ENCODE peak calls at places on chromosome 6, in eight cellular contexts. One of them, this sample, is unnamed.

GRCh38 chr6:31651602-31652191 is 764 bp downstream of the BAG6 start:
- DNase-seq in fibroblast of lung: peak
- DNase-seq in T-helper 9 cell: no peak
- DNase-seq in ascending aorta: no peak
- DNase-seq in Daoy: peak
- DNase-seq in stomach: no peak
- DNase-seq in iPS-NIHi11: peak
- DNase-seq in NCI-H526 treated with DMSO at 0.1 percent for 48 hours: peak
- DNase-seq in this sample: peak

GRCh38 chr6:84870693-84871092 is 106.3 kb upstream of the TBX18 start:
- DNase-seq in fibroblast of lung: no peak
- DNase-seq in T-helper 9 cell: no peak
- DNase-seq in ascending aorta: no peak
- DNase-seq in Daoy: no peak
- DNase-seq in stomach: no peak
- DNase-seq in iPS-NIHi11: no peak
- DNase-seq in NCI-H526 treated with DMSO at 0.1 percent for 48 hours: no peak
- DNase-seq in this sample: no peak

GRCh38 chr6:26051683-26052310 is 35.4 kb upstream of the HFE start:
- DNase-seq in fibroblast of lung: no peak
- DNase-seq in T-helper 9 cell: no peak
- DNase-seq in ascending aorta: no peak
- DNase-seq in Daoy: no peak
- DNase-seq in stomach: no peak
- DNase-seq in iPS-NIHi11: no peak
- DNase-seq in NCI-H526 treated with DMSO at 0.1 percent for 48 hours: no peak
- DNase-seq in this sample: no peak

GRCh38 chr6:95417856-95418255 is 159.5 kb upstream of the MANEA start:
- DNase-seq in fibroblast of lung: no peak
- DNase-seq in T-helper 9 cell: no peak
- DNase-seq in ascending aorta: no peak
- DNase-seq in Daoy: no peak
- DNase-seq in stomach: no peak
- DNase-seq in iPS-NIHi11: no peak
- DNase-seq in NCI-H526 treated with DMSO at 0.1 percent for 48 hours: no peak
- DNase-seq in this sample: no peak

GRCh38 chr6:6596529-6596928 is 8.0 kb downstream of the LY86 start:
- DNase-seq in fibroblast of lung: no peak
- DNase-seq in T-helper 9 cell: no peak
- DNase-seq in ascending aorta: no peak
- DNase-seq in Daoy: no peak
- DNase-seq in stomach: no peak
- DNase-seq in iPS-NIHi11: no peak
- DNase-seq in NCI-H526 treated with DMSO at 0.1 percent for 48 hours: no peak
- DNase-seq in this sample: no peak

GRCh38 chr6:158763440-158764187 is 55.6 kb downstream of the EZR start:
- DNase-seq in fibroblast of lung: no peak
- DNase-seq in T-helper 9 cell: no peak
- DNase-seq in ascending aorta: no peak
- DNase-seq in Daoy: no peak
- DNase-seq in stomach: no peak
- DNase-seq in iPS-NIHi11: no peak
- DNase-seq in NCI-H526 treated with DMSO at 0.1 percent for 48 hours: no peak
- DNase-seq in this sample: no peak

GRCh38 chr6:167469101-167469500 is 144.2 kb downstream of the TTLL2 start:
- DNase-seq in fibroblast of lung: no peak
- DNase-seq in T-helper 9 cell: no peak
- DNase-seq in ascending aorta: no peak
- DNase-seq in Daoy: no peak
- DNase-seq in stomach: no peak
- DNase-seq in iPS-NIHi11: no peak
- DNase-seq in NCI-H526 treated with DMSO at 0.1 percent for 48 hours: no peak
- DNase-seq in this sample: no peak

GRCh38 chr6:3136361-3136760 is 17.9 kb downstream of the BPHL start:
- DNase-seq in fibroblast of lung: no peak
- DNase-seq in T-helper 9 cell: no peak
- DNase-seq in ascending aorta: no peak
- DNase-seq in Daoy: no peak
- DNase-seq in stomach: no peak
- DNase-seq in iPS-NIHi11: no peak
- DNase-seq in NCI-H526 treated with DMSO at 0.1 percent for 48 hours: peak
- DNase-seq in this sample: no peak

GRCh38 chr6:38715016-38715809 is at the start of gene DNAH8:
- DNase-seq in fibroblast of lung: peak
- DNase-seq in T-helper 9 cell: no peak
- DNase-seq in ascending aorta: no peak
- DNase-seq in Daoy: no peak
- DNase-seq in stomach: no peak
- DNase-seq in iPS-NIHi11: peak
- DNase-seq in NCI-H526 treated with DMSO at 0.1 percent for 48 hours: no peak
- DNase-seq in this sample: no peak

GRCh38 chr6:31402324-31403282 is 792 bp upstream of the MICA start:
- DNase-seq in fibroblast of lung: peak
- DNase-seq in T-helper 9 cell: peak
- DNase-seq in ascending aorta: no peak
- DNase-seq in Daoy: no peak
- DNase-seq in stomach: peak
- DNase-seq in iPS-NIHi11: peak
- DNase-seq in NCI-H526 treated with DMSO at 0.1 percent for 48 hours: no peak
- DNase-seq in this sample: no peak

GRCh38 chr6:134814076-134814709 is 135.7 kb downstream of the ALDH8A1 start:
- DNase-seq in fibroblast of lung: peak
- DNase-seq in T-helper 9 cell: no peak
- DNase-seq in ascending aorta: no peak
- DNase-seq in Daoy: peak
- DNase-seq in stomach: no peak
- DNase-seq in iPS-NIHi11: no peak
- DNase-seq in NCI-H526 treated with DMSO at 0.1 percent for 48 hours: no peak
- DNase-seq in this sample: no peak

GRCh38 chr6:38021029-38021428 is 201.5 kb downstream of the ZFAND3 start:
- DNase-seq in fibroblast of lung: no peak
- DNase-seq in T-helper 9 cell: no peak
- DNase-seq in ascending aorta: no peak
- DNase-seq in Daoy: no peak
- DNase-seq in stomach: no peak
- DNase-seq in iPS-NIHi11: no peak
- DNase-seq in NCI-H526 treated with DMSO at 0.1 percent for 48 hours: no peak
- DNase-seq in this sample: no peak

GRCh38 chr6:137560184-137560563 is 66.0 kb upstream of the OLIG3 start:
- DNase-seq in fibroblast of lung: no peak
- DNase-seq in T-helper 9 cell: no peak
- DNase-seq in ascending aorta: no peak
- DNase-seq in Daoy: no peak
- DNase-seq in stomach: no peak
- DNase-seq in iPS-NIHi11: no peak
- DNase-seq in NCI-H526 treated with DMSO at 0.1 percent for 48 hours: no peak
- DNase-seq in this sample: no peak

GRCh38 chr6:429515-430121 is 38.1 kb downstream of the IRF4 start:
- DNase-seq in fibroblast of lung: no peak
- DNase-seq in T-helper 9 cell: no peak
- DNase-seq in ascending aorta: no peak
- DNase-seq in Daoy: no peak
- DNase-seq in stomach: no peak
- DNase-seq in iPS-NIHi11: no peak
- DNase-seq in NCI-H526 treated with DMSO at 0.1 percent for 48 hours: no peak
- DNase-seq in this sample: no peak

GRCh38 chr6:44630125-44631028 is 242.9 kb downstream of the CDC5L start:
- DNase-seq in fibroblast of lung: peak
- DNase-seq in T-helper 9 cell: no peak
- DNase-seq in ascending aorta: no peak
- DNase-seq in Daoy: peak
- DNase-seq in stomach: peak
- DNase-seq in iPS-NIHi11: peak
- DNase-seq in NCI-H526 treated with DMSO at 0.1 percent for 48 hours: peak
- DNase-seq in this sample: no peak

GRCh38 chr6:107545761-107546160 is 55.8 kb downstream of the SOBP start:
- DNase-seq in fibroblast of lung: no peak
- DNase-seq in T-helper 9 cell: no peak
- DNase-seq in ascending aorta: no peak
- DNase-seq in Daoy: no peak
- DNase-seq in stomach: no peak
- DNase-seq in iPS-NIHi11: no peak
- DNase-seq in NCI-H526 treated with DMSO at 0.1 percent for 48 hours: no peak
- DNase-seq in this sample: no peak

GRCh38 chr6:4580361-4580760 is 195.8 kb upstream of the CDYL start:
- DNase-seq in fibroblast of lung: no peak
- DNase-seq in T-helper 9 cell: no peak
- DNase-seq in ascending aorta: no peak
- DNase-seq in Daoy: no peak
- DNase-seq in stomach: no peak
- DNase-seq in iPS-NIHi11: no peak
- DNase-seq in NCI-H526 treated with DMSO at 0.1 percent for 48 hours: no peak
- DNase-seq in this sample: no peak

GRCh38 chr6:153043719-153044118 is 41.2 kb upstream of the MTRF1L start:
- DNase-seq in fibroblast of lung: no peak
- DNase-seq in T-helper 9 cell: no peak
- DNase-seq in ascending aorta: no peak
- DNase-seq in Daoy: no peak
- DNase-seq in stomach: no peak
- DNase-seq in iPS-NIHi11: no peak
- DNase-seq in NCI-H526 treated with DMSO at 0.1 percent for 48 hours: no peak
- DNase-seq in this sample: no peak

GRCh38 chr6:154249499-154250298 is 106.9 kb downstream of the IPCEF1 start:
- DNase-seq in fibroblast of lung: no peak
- DNase-seq in T-helper 9 cell: peak
- DNase-seq in ascending aorta: no peak
- DNase-seq in Daoy: no peak
- DNase-seq in stomach: no peak
- DNase-seq in iPS-NIHi11: no peak
- DNase-seq in NCI-H526 treated with DMSO at 0.1 percent for 48 hours: no peak
- DNase-seq in this sample: no peak

GRCh38 chr6:33189625-33190024 is 2.6 kb downstream of the COL11A2 start:
- DNase-seq in fibroblast of lung: no peak
- DNase-seq in T-helper 9 cell: no peak
- DNase-seq in ascending aorta: no peak
- DNase-seq in Daoy: no peak
- DNase-seq in stomach: no peak
- DNase-seq in iPS-NIHi11: no peak
- DNase-seq in NCI-H526 treated with DMSO at 0.1 percent for 48 hours: no peak
- DNase-seq in this sample: no peak

GRCh38 chr6:116175344-116175743 is 49.4 kb upstream of the COL10A1 start:
- DNase-seq in fibroblast of lung: no peak
- DNase-seq in T-helper 9 cell: no peak
- DNase-seq in ascending aorta: no peak
- DNase-seq in Daoy: no peak
- DNase-seq in stomach: no peak
- DNase-seq in iPS-NIHi11: no peak
- DNase-seq in NCI-H526 treated with DMSO at 0.1 percent for 48 hours: no peak
- DNase-seq in this sample: no peak

GRCh38 chr6:97669191-97669651 is 386.2 kb upstream of the MMS22L start:
- DNase-seq in fibroblast of lung: peak
- DNase-seq in T-helper 9 cell: no peak
- DNase-seq in ascending aorta: no peak
- DNase-seq in Daoy: peak
- DNase-seq in stomach: no peak
- DNase-seq in iPS-NIHi11: peak
- DNase-seq in NCI-H526 treated with DMSO at 0.1 percent for 48 hours: no peak
- DNase-seq in this sample: no peak

GRCh38 chr6:66328181-66328580 is 621.2 kb upstream of the EYS start:
- DNase-seq in fibroblast of lung: peak
- DNase-seq in T-helper 9 cell: no peak
- DNase-seq in ascending aorta: no peak
- DNase-seq in Daoy: no peak
- DNase-seq in stomach: no peak
- DNase-seq in iPS-NIHi11: no peak
- DNase-seq in NCI-H526 treated with DMSO at 0.1 percent for 48 hours: no peak
- DNase-seq in this sample: no peak

GRCh38 chr6:119524410-119524809 is 174.8 kb upstream of the MAN1A1 start:
- DNase-seq in fibroblast of lung: no peak
- DNase-seq in T-helper 9 cell: no peak
- DNase-seq in ascending aorta: no peak
- DNase-seq in Daoy: no peak
- DNase-seq in stomach: no peak
- DNase-seq in iPS-NIHi11: no peak
- DNase-seq in NCI-H526 treated with DMSO at 0.1 percent for 48 hours: no peak
- DNase-seq in this sample: no peak

GRCh38 chr6:3259491-3259958 is 778 bp downstream of the PSMG4 start:
- DNase-seq in fibroblast of lung: peak
- DNase-seq in T-helper 9 cell: no peak
- DNase-seq in ascending aorta: no peak
- DNase-seq in Daoy: peak
- DNase-seq in stomach: peak
- DNase-seq in iPS-NIHi11: peak
- DNase-seq in NCI-H526 treated with DMSO at 0.1 percent for 48 hours: peak
- DNase-seq in this sample: no peak

GRCh38 chr6:113713665-113714064 is 143.5 kb upstream of the MARCKS start:
- DNase-seq in fibroblast of lung: no peak
- DNase-seq in T-helper 9 cell: no peak
- DNase-seq in ascending aorta: no peak
- DNase-seq in Daoy: no peak
- DNase-seq in stomach: no peak
- DNase-seq in iPS-NIHi11: no peak
- DNase-seq in NCI-H526 treated with DMSO at 0.1 percent for 48 hours: no peak
- DNase-seq in this sample: no peak

GRCh38 chr6:167733740-167734661 is 92.7 kb upstream of the AFDN start:
- DNase-seq in fibroblast of lung: peak
- DNase-seq in T-helper 9 cell: no peak
- DNase-seq in ascending aorta: peak
- DNase-seq in Daoy: peak
- DNase-seq in stomach: peak
- DNase-seq in iPS-NIHi11: no peak
- DNase-seq in NCI-H526 treated with DMSO at 0.1 percent for 48 hours: no peak
- DNase-seq in this sample: peak

GRCh38 chr6:36805917-36806316 is 33.3 kb downstream of the CPNE5 start:
- DNase-seq in fibroblast of lung: no peak
- DNase-seq in T-helper 9 cell: no peak
- DNase-seq in ascending aorta: no peak
- DNase-seq in Daoy: no peak
- DNase-seq in stomach: no peak
- DNase-seq in iPS-NIHi11: peak
- DNase-seq in NCI-H526 treated with DMSO at 0.1 percent for 48 hours: no peak
- DNase-seq in this sample: no peak

GRCh38 chr6:122696853-122697252 is 82.7 kb upstream of the FABP7 start:
- DNase-seq in fibroblast of lung: peak
- DNase-seq in T-helper 9 cell: no peak
- DNase-seq in ascending aorta: no peak
- DNase-seq in Daoy: peak
- DNase-seq in stomach: no peak
- DNase-seq in iPS-NIHi11: no peak
- DNase-seq in NCI-H526 treated with DMSO at 0.1 percent for 48 hours: no peak
- DNase-seq in this sample: no peak

GRCh38 chr6:13531956-13532355 is 42.4 kb upstream of the SIRT5 start:
- DNase-seq in fibroblast of lung: no peak
- DNase-seq in T-helper 9 cell: no peak
- DNase-seq in ascending aorta: no peak
- DNase-seq in Daoy: peak
- DNase-seq in stomach: no peak
- DNase-seq in iPS-NIHi11: no peak
- DNase-seq in NCI-H526 treated with DMSO at 0.1 percent for 48 hours: no peak
- DNase-seq in this sample: no peak